ENCODE peak calls at places on chromosomes 12 and 14, in eight cellular contexts. F is epithelial cell of esophagus, U is psoas muscle, W is heart left ventricle, T is uterus, N is fibroblast of the aortic adventitia, S is progenitor cell of endocrine pancreas, V is GM10248. K is an unnamed sample.

GRCh38 chr12:104713444-104713843 is 244.6 kb downstream of the SLC41A2 start:
- DNase-seq in F (no peak), U (no peak), W (no peak), T (no peak), N (no peak), S (no peak), V (no peak), K (no peak)

GRCh38 chr12:109656681-109657262 is 56.9 kb upstream of the FAM222A start:
- DNase-seq in F (no peak), U (no peak), W (no peak), T (no peak), N (no peak), S (no peak), V (no peak), K (no peak)

GRCh38 chr12:47844264-47845020 is 24.7 kb upstream of the HDAC7 start:
- DNase-seq in F (no peak), U (peak), W (no peak), T (no peak), N (peak), S (no peak), V (no peak), K (no peak)

GRCh38 chr12:116797885-116798284 is 59.8 kb downstream of the RNFT2 start:
- DNase-seq in F (no peak), U (no peak), W (peak), T (no peak), N (no peak), S (no peak), V (no peak), K (no peak)

GRCh38 chr14:75720828-75721227 is 59.8 kb downstream of the TTLL5 start:
- DNase-seq in F (no peak), U (peak), W (peak), T (peak), N (peak), S (no peak), V (no peak), K (no peak)

GRCh38 chr12:15978431-15978950 is 67.4 kb downstream of the DERA start:
- DNase-seq in F (peak), U (no peak), W (no peak), T (no peak), N (peak), S (no peak), V (no peak), K (no peak)

GRCh38 chr12:40992674-40993073 is 195.4 kb upstream of the PDZRN4 start:
- DNase-seq in F (peak), U (no peak), W (no peak), T (no peak), N (no peak), S (no peak), V (no peak), K (no peak)

GRCh38 chr14:28651148-28651547 is 115.4 kb upstream of the FOXG1 start:
- DNase-seq in F (peak), U (no peak), W (no peak), T (no peak), N (peak), S (no peak), V (no peak), K (no peak)

GRCh38 chr14:72892103-72892878 is 1.6 kb downstream of the DPF3 start:
- DNase-seq in F (peak), U (no peak), W (no peak), T (no peak), N (peak), S (no peak), V (no peak), K (peak)

GRCh38 chr12:58502236-58502635 is 418.1 kb downstream of the LRIG3 start:
- DNase-seq in F (no peak), U (no peak), W (peak), T (no peak), N (no peak), S (no peak), V (no peak), K (no peak)

GRCh38 chr14:83300454-83301064 is 1766.9 kb upstream of the SEL1L start:
- DNase-seq in F (peak), U (no peak), W (no peak), T (no peak), N (peak), S (no peak), V (no peak), K (peak)

GRCh38 chr12:132066345-132066685 is 77.8 kb downstream of the DDX51 start:
- DNase-seq in F (no peak), U (no peak), W (no peak), T (no peak), N (no peak), S (no peak), V (peak), K (peak)

GRCh38 chr12:50732591-50732990 is 31.3 kb upstream of the ATF1 start:
- DNase-seq in F (peak), U (no peak), W (no peak), T (no peak), N (peak), S (no peak), V (no peak), K (no peak)

GRCh38 chr14:89165810-89166209 is 251.2 kb downstream of the FOXN3 start:
- DNase-seq in F (no peak), U (no peak), W (no peak), T (no peak), N (peak), S (no peak), V (no peak), K (no peak)

GRCh38 chr14:99619873-99620834 is 16.1 kb upstream of the CCDC85C start:
- DNase-seq in F (peak), U (no peak), W (peak), T (peak), N (peak), S (no peak), V (no peak), K (no peak)

GRCh38 chr12:64190140-64190539 is 32.0 kb downstream of the KICS2 start:
- DNase-seq in F (no peak), U (no peak), W (no peak), T (no peak), N (no peak), S (no peak), V (no peak), K (no peak)

GRCh38 chr12:7678744-7679143 is 13.0 kb upstream of the APOBEC1 start:
- DNase-seq in F (no peak), U (no peak), W (no peak), T (no peak), N (no peak), S (no peak), V (no peak), K (no peak)

GRCh38 chr12:116551952-116552749 is 7.0 kb upstream of the MAP1LC3B2 start:
- DNase-seq in F (peak), U (no peak), W (peak), T (no peak), N (peak), S (no peak), V (no peak), K (no peak)

GRCh38 chr12:63149884-63150254 is 1.1 kb downstream of the AVPR1A start:
- DNase-seq in F (no peak), U (no peak), W (no peak), T (peak), N (no peak), S (no peak), V (no peak), K (no peak)

GRCh38 chr12:3341594-3341993 is 149.4 kb upstream of the PRMT8 start:
- DNase-seq in F (peak), U (no peak), W (no peak), T (no peak), N (no peak), S (no peak), V (no peak), K (no peak)

GRCh38 chr12:70059373-70059772 is 183.9 kb upstream of the CNOT2 start:
- DNase-seq in F (no peak), U (no peak), W (no peak), T (no peak), N (peak), S (no peak), V (no peak), K (no peak)

GRCh38 chr12:85955127-85955526 is 81.0 kb downstream of the NTS start:
- DNase-seq in F (peak), U (no peak), W (no peak), T (no peak), N (peak), S (no peak), V (no peak), K (no peak)

GRCh38 chr12:30529489-30530269 is 166.0 kb downstream of the IPO8 start:
- DNase-seq in F (no peak), U (no peak), W (no peak), T (no peak), N (no peak), S (no peak), V (no peak), K (no peak)

GRCh38 chr14:77139540-77140342 is 1.9 kb downstream of the ZDHHC22 start:
- DNase-seq in F (peak), U (peak), W (no peak), T (no peak), N (no peak), S (peak), V (peak), K (peak)

GRCh38 chr14:92315050-92315785 is 7.7 kb upstream of the SLC24A4 start:
- DNase-seq in F (no peak), U (peak), W (no peak), T (no peak), N (no peak), S (no peak), V (no peak), K (no peak)
- TF ChIP-seq CTCF in F (no peak), U (no peak), W (no peak), T (no peak), N (no peak), S (no peak), V (no peak), K (no peak)

GRCh38 chr14:45716506-45716905 is 463.5 kb upstream of the MIS18BP1 start:
- DNase-seq in F (peak), U (no peak), W (no peak), T (no peak), N (no peak), S (no peak), V (no peak), K (no peak)
- TF ChIP-seq CTCF in F (peak), U (peak), W (no peak), T (no peak), N (no peak), S (peak), V (no peak), K (no peak)

GRCh38 chr14:56554301-56554700 is 25.3 kb upstream of the TMEM260 start:
- DNase-seq in F (no peak), U (no peak), W (no peak), T (no peak), N (no peak), S (no peak), V (no peak), K (no peak)

GRCh38 chr14:56561586-56561985 is 18.0 kb upstream of the TMEM260 start:
- DNase-seq in F (no peak), U (no peak), W (no peak), T (no peak), N (no peak), S (no peak), V (no peak), K (no peak)

GRCh38 chr14:56552615-56553014 is 27.0 kb upstream of the TMEM260 start:
- DNase-seq in F (no peak), U (no peak), W (no peak), T (no peak), N (no peak), S (no peak), V (no peak), K (no peak)

GRCh38 chr14:56555921-56556570 is 23.6 kb upstream of the TMEM260 start:
- DNase-seq in F (peak), U (no peak), W (no peak), T (no peak), N (peak), S (no peak), V (peak), K (peak)
- TF ChIP-seq CTCF in F (peak), U (peak), W (peak), T (no peak), N (peak), S (peak), V (peak), K (peak)

DNA sequence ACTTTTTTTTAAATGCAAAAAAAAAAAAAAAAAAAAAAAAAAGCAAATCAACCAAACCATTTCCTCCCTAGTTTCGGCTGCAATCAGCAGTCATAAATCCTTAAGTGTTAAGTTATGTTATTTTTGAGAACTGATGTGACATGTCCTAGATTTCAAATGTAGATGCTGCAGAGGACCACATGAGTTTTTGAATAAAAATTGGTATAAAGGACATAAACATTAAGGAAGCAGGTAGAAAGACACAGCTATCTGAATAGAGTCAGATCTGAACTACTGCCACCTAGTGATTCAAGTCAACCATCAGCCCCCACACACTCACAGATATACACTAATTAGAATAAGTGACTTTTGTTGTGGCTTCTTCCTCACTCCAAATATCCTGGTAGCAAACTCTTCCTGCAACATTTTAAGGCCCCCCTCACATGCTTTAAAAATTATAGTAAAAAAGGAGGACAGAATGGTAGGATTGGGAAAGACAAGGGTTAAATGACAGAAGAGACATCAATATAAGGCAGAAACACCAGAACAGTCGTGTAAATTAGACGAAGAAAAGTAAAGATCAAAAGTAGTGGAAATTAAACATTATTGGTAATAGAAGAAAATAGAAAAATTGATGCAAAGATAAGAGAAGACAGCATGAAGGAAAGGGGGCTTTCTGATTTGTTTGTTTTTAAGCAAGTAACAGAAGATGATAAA is 394.5 kb upstream of the ATP2B1 start:
- DNase-seq in F (peak), U (no peak), W (no peak), T (no peak), N (peak), S (no peak), V (peak), K (peak)
- TF ChIP-seq CTCF in F (peak), U (peak), W (peak), T (peak), N (peak), S (peak), V (peak), K (peak)

GRCh38 chr14:60573943-60574496 is 65.1 kb downstream of the SIX6 start:
- DNase-seq in F (no peak), U (no peak), W (no peak), T (no peak), N (peak), S (no peak), V (no peak), K (no peak)

DNA sequence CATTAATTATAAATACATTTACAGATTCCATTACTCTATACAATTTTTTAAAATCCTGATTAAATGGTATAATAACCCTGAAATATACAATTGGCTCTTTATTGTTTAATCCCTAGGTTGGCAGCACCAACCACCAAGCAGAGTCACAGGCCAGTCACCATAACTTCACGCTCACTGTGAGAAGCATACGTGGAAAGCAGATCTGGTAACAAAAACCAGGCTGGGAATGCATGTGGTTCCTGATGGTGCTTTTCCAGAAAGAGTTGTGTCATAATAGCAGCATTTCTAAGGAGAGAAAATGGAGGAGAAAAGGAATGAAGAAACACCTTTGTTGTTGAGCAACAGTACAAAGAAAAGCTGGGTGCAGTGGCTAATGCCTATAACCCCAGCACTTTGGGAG is 66.1 kb downstream of the SIX6 start:
- DNase-seq in F (peak), U (no peak), W (no peak), T (no peak), N (peak), S (no peak), V (no peak), K (no peak)
- TF ChIP-seq CTCF in F (no peak), U (no peak), W (no peak), T (no peak), N (no peak), S (no peak), V (no peak), K (no peak)

GRCh38 chr12:29309320-29309902 is 71.6 kb downstream of the ERGIC2 start:
- DNase-seq in F (peak), U (no peak), W (no peak), T (no peak), N (peak), S (no peak), V (no peak), K (no peak)
- TF ChIP-seq CTCF in F (peak), U (peak), W (peak), T (no peak), N (peak), S (peak), V (peak), K (peak)

DNA sequence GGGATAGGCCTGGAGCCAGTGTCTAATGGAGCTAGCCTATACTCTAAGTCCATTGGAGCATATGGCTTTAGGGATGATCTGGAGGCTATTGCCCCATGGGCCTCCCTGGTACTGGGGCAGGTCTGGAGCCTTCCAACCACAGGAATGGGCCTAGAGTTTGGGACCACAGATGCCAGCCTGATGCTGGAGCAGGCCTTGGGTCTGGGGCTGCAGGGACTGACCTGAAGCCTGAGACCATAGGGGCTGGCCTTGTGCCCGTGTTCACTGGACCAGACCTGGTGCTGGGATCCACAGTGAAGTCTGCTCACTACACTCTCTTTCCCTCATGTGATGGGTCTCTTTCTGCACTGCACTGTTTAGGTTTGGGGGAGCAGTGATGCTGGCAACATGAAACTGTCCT is 95.0 kb downstream of the KLHL28 start:
- DNase-seq in F (no peak), U (no peak), W (no peak), T (no peak), N (no peak), S (no peak), V (no peak), K (no peak)
- TF ChIP-seq CTCF in F (no peak), U (no peak), W (no peak), T (no peak), N (no peak), S (no peak), V (no peak), K (no peak)

K was measured in GM13977.